ENCODE peak calls at places on chromosomes 5 and 9, in seven cellular contexts. G is HepG2, Q is K562, P is HCT116, S is H1, W is GM12878, A is SK-N-SH. U is an unnamed sample.

GRCh38 chr9:99299214-99300102 is 77.4 kb downstream of the SEC61B start:
- DNase-seq in S (no peak), G (peak; percentile 7), A (peak; percentile 68), P (no peak), W (no peak), Q (no peak), U (peak; percentile 29)

GRCh38 chr5:86795659-86796058 is 177.9 kb downstream of the COX7C start:
- DNase-seq in P (no peak), A (no peak), S (no peak), G (no peak), Q (no peak), W (no peak), U (no peak)

GRCh38 chr9:4315582-4316215 is 15.8 kb upstream of the GLIS3 start:
- DNase-seq in Q (peak; percentile 52), A (peak; percentile 76), P (peak; percentile 71), G (peak; percentile 43), W (peak; percentile 32), S (peak; percentile 90), U (peak; percentile 72)

GRCh38 chr9:2526071-2526862 is 95.3 kb upstream of the VLDLR start:
- DNase-seq in W (no peak), P (no peak), A (no peak), S (no peak), Q (no peak), G (no peak), U (no peak)

GRCh38 chr9:127832248-127832647 is 22.2 kb downstream of the ENG start:
- DNase-seq in G (no peak), S (no peak), W (no peak), A (no peak), P (no peak), Q (no peak), U (no peak)

GRCh38 chr9:108057421-108058136 is 568.0 kb upstream of the KLF4 start:
- DNase-seq in Q (no peak), P (no peak), A (no peak), W (no peak), S (no peak), G (no peak), U (peak; percentile 29)

GRCh38 chr5:59608745-59609144 is 284.8 kb downstream of the PDE4D start:
- DNase-seq in S (no peak), Q (no peak), W (no peak), G (no peak), P (no peak), A (no peak), U (no peak)

GRCh38 chr9:77999231-77999631 is 32.4 kb downstream of the GNAQ start:
- DNase-seq in P (no peak), G (no peak), Q (no peak), W (no peak), S (no peak), A (no peak), U (no peak)

GRCh38 chr5:17260549-17260948 is 43.1 kb downstream of the BASP1 start:
- DNase-seq in A (no peak), P (no peak), S (no peak), W (no peak), Q (no peak), G (no peak), U (no peak)

GRCh38 chr9:97722331-97722730 is 25.2 kb upstream of the XPA start:
- DNase-seq in A (no peak), G (no peak), Q (no peak), P (no peak), W (no peak), S (no peak), U (no peak)

GRCh38 chr5:96001262-96001661 is 39.6 kb upstream of the ELL2 start:
- DNase-seq in S (no peak), W (no peak), G (peak; percentile 85), P (no peak), A (no peak), Q (no peak), U (no peak)

DNA sequence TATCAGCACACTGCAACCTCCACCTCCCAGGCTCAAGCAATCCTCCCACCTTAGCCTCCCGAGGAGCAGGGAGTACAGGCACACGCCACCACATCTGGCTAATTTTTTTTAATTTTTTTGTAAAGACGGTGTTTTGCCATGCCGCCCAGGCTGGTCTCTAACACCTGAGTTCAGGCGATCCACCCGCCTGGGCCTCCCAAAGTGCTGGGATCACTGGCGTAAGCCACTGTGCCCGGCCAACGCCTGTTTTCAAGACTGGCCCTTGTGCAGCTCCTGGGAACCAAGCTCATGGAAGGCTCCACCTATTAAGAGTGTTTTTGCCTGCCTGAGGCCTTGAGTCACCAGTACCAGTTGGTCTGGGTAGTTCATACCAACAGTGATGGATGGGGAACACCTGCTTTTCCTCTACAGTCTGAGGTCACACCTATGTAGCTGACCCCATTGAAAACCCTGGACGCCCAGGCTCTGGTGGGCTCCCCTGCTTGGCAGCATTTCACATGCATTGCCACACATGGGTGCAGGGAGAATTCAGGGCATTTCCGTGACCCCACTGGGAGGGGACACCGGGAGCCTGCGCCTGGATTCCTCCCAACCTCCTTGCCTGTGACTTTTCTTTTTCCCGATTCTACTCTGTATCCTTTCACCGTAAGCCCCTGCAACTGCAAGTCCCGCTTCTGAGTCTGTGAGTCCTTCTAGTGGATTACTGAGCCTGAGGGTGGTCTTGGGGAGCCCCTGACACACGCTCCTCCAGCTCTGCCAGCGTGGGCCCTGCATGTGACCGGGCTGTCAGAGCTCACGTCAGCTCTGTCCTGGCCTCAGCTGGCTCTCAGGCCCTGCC is 63.5 kb downstream of the ZNF354C start:
- DNase-seq in W (no peak), A (no peak), Q (no peak), P (no peak), S (peak; percentile 13), G (no peak), U (no peak)
- TF ChIP-seq JUND in W (no peak), A (no peak), Q (no peak), P (no peak), S (no peak), G (no peak), U (no peak)

GRCh38 chr5:9282211-9282610 is 263.7 kb downstream of the SEMA5A start:
- DNase-seq in W (no peak), P (no peak), Q (no peak), A (no peak), S (no peak), G (no peak), U (no peak)
- TF ChIP-seq JUND in W (no peak), P (no peak), Q (no peak), A (no peak), S (no peak), G (no peak), U (no peak)

GRCh38 chr5:83082750-83083149 is 5.4 kb downstream of the XRCC4 start:
- DNase-seq in S (no peak), G (no peak), W (no peak), Q (no peak), A (no peak), P (no peak), U (no peak)

GRCh38 chr5:83072946-83073345 is 4.2 kb downstream of the TMEM167A start:
- DNase-seq in G (no peak), W (no peak), Q (no peak), A (no peak), P (no peak), S (no peak), U (no peak)

GRCh38 chr5:83076742-83077661 is at the start of the genes TMEM167A and XRCC4:
- DNase-seq in P (peak; percentile 98), Q (peak; percentile 90), G (peak; percentile 99), A (peak; percentile 85), W (peak; percentile 96), S (peak; percentile 85), U (peak; percentile 84)

DNA sequence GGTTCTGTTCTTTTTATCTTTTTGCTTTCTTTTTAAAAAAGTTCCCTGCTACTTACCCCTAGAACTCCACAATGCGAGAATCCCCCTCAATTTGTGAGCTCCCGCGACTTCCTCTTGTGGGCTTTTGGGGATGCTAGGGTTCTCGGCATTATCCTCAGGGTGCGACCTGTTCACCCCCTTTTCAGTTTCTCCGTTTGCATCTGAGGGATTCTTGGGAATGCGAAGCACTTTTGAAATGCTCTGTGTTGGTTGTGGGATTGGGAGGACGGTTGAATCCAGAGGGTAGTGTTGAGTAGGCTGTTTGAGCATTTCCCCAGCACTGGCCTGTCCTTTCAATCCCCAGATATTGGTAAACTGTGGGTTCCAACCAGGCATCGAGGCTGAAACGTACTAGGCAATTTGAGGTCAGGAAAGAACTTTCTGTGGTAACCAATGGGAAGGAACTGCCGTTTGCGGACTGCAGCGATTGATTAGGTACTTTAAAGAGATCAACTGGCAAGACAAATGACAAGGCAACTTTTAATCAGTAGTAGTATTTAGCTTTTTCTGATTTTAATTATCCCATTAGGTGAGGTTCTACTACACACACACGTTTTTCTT is 415 bp downstream of the XRCC4 start:
- DNase-seq in G (peak; percentile 64), Q (peak; percentile 25), W (no peak), P (no peak), A (no peak), S (peak; percentile 67), U (no peak)
- TF ChIP-seq JUND in G (no peak), Q (no peak), W (no peak), P (no peak), A (no peak), S (no peak), U (no peak)

GRCh38 chr9:95771556-95772280 is 103.8 kb upstream of the ERCC6L2 start:
- DNase-seq in S (no peak), Q (no peak), W (no peak), G (peak; percentile 82), A (no peak), P (no peak), U (no peak)
- TF ChIP-seq JUND in S (no peak), Q (no peak), W (no peak), G (no peak), A (no peak), P (no peak), U (no peak)

DNA sequence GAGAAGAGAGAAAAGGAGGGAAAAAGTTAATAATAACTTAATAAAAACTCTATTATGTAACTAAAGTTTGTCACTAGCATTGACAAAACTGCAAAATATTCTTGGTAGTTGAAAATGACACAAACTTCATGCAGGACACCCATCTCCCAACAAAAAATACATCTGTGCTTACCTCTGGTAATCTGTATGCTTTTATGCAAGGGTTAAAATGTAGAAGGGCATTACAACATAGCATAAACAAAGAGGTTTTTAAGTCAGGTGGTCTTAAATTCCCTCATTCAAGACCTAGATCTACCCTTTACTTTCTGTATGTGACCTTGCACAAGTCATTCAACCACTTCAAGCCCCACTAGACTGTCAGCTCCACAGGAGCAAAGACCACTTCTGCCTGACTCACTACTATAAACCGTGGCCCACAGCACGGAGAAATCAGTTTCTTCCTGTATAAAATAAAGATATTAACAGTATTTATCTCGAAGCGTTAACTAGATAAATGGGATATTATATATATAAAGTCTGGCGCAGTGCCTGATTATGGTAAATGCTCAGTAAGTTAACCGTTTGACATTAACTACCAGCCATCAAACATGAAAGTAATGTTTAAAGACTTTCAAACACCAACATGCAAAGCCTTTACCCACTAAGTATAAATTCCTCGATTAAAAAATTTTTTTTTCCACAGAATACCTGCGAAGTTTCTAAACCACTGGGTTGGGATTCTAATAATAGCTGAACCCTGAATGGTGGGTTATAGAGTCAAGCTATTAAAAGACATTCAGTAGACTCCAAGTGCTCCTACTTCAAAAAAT is 2.0 kb downstream of the FBXL17 start:
- DNase-seq in W (no peak), G (peak; percentile 55), Q (no peak), S (no peak), P (no peak), A (no peak), U (no peak)
- TF ChIP-seq JUND in W (no peak), G (no peak), Q (no peak), S (no peak), P (no peak), A (no peak), U (no peak)

U was measured in T47D.